ENCODE peak calls at places on chromosomes 5 and 9, in four cellular contexts. N, Q, B and T are unnamed samples. For H3K4me1, the result is how much of the 10 kb centered on the place peaks cover.

GRCh38 chr5:173529861-173530260 is 86.6 kb downstream of the BOD1 start:
- DNase-seq in N (no peak), B (no peak), Q (no peak), T (no peak)

GRCh38 chr9:96383165-96383939 is at the start of gene SLC35D2:
- DNase-seq in Q (peak), N (peak), B (peak), T (peak)

GRCh38 chr5:1089621-1090040 is 22.2 kb downstream of the SLC12A7 start:
- DNase-seq in B (no peak), N (no peak), Q (no peak), T (no peak)

GRCh38 chr9:136856078-136856474 is 3.9 kb downstream of the MAMDC4 start:
- DNase-seq in N (no peak), Q (peak), B (no peak), T (no peak)

GRCh38 chr5:35089688-35090314 is 42.1 kb upstream of the AGXT2 start:
- DNase-seq in Q (peak), B (peak), N (peak), T (peak)

GRCh38 chr5:73295447-73295846 is 122.5 kb downstream of the TMEM174 start:
- DNase-seq in N (no peak), Q (no peak), B (no peak), T (peak)

GRCh38 chr9:33506626-33507370 is 17.3 kb upstream of the ANKRD18B start:
- DNase-seq in Q (no peak), N (peak), B (peak), T (peak)

GRCh38 chr5:1832511-1833250 is 31.5 kb downstream of the NDUFS6 start:
- DNase-seq in N (no peak), B (no peak), Q (no peak), T (no peak)

GRCh38 chr9:130039504-130040147 is 3.4 kb downstream of the FNBP1 start:
- DNase-seq in Q (no peak), N (no peak), B (no peak), T (no peak)

GRCh38 chr9:93900971-93901861 is 53.9 kb downstream of the BARX1 start:
- DNase-seq in Q (peak), N (no peak), B (no peak), T (no peak)

GRCh38 chr9:87662808-87663528 is 63.0 kb upstream of the CTSL start:
- DNase-seq in B (peak), Q (peak), N (peak), T (peak)

GRCh38 chr9:16426716-16427115 is 443.8 kb downstream of the BNC2 start:
- DNase-seq in B (no peak), Q (no peak), N (peak), T (no peak)

GRCh38 chr5:37045703-37046102 is 169.1 kb downstream of the NIPBL start:
- DNase-seq in B (no peak), N (no peak), Q (no peak), T (no peak)

GRCh38 chr5:37112383-37112991 is 136.7 kb downstream of the CPLANE1 start:
- DNase-seq in B (no peak), N (peak), Q (no peak), T (no peak)

GRCh38 chr5:33228149-33228548 is 212.6 kb upstream of the TARS1 start:
- DNase-seq in Q (no peak), B (no peak), N (no peak), T (no peak)

GRCh38 chr9:37300620-37301368 is 121.7 kb upstream of the GRHPR start:
- DNase-seq in N (peak), B (peak), Q (no peak), T (peak)

GRCh38 chr5:126543660-126544059 is 51.4 kb downstream of the ALDH7A1 start:
- DNase-seq in Q (peak), N (no peak), B (no peak), T (no peak)

GRCh38 chr5:40198736-40199135 is 481.0 kb upstream of the PTGER4 start:
- DNase-seq in B (no peak), N (no peak), Q (no peak), T (no peak)

GRCh38 chr9:32782476-32783167 is 718 bp upstream of the TMEM215 start:
- DNase-seq in B (no peak), Q (peak), N (no peak), T (peak)

GRCh38 chr9:2780326-2780725 is 63.0 kb downstream of the KCNV2 start:
- DNase-seq in N (no peak), Q (no peak), B (no peak), T (no peak)

GRCh38 chr9:88692837-88693236 is 157.9 kb downstream of the NXNL2 start:
- DNase-seq in B (no peak), Q (no peak), N (no peak), T (no peak)

GRCh38 chr9:89845862-89846261 is 241.1 kb downstream of the GADD45G start:
- DNase-seq in N (no peak), B (no peak), Q (no peak), T (no peak)

GRCh38 chr9:98933890-98934289 is 9.8 kb upstream of the COL15A1 start:
- DNase-seq in B (no peak), Q (no peak), N (no peak), T (no peak)

GRCh38 chr5:180470966-180471582 is 23.1 kb upstream of the CNOT6 start:
- DNase-seq in Q (peak), B (peak), N (peak), T (peak)

GRCh38 chr9:126367646-126368419 is 41.2 kb downstream of the MVB12B start:
- DNase-seq in B (no peak), Q (no peak), N (no peak), T (no peak)

GRCh38 chr9:87959916-87960581 is 14.3 kb downstream of the CDK20 start:
- DNase-seq in Q (no peak), B (peak), N (peak), T (peak)

GRCh38 chr5:82512025-82512424 is 233.9 kb upstream of the RPS23 start:
- DNase-seq in B (no peak), Q (no peak), N (no peak), T (no peak)

GRCh38 chr5:172840077-172840777 is 6.2 kb downstream of the ERGIC1 start:
- DNase-seq in Q (no peak), N (no peak), B (no peak), T (no peak)

GRCh38 chr5:66848749-66849641 is 252.8 kb downstream of the MAST4 start:
- DNase-seq in B (peak), N (peak), Q (no peak), T (no peak)

GRCh38 chr9:87554976-87555375 is 57.3 kb downstream of the DAPK1 start:
- DNase-seq in Q (peak), B (no peak), N (no peak), T (no peak)

GRCh38 chr5:90483206-90483605 is 8.5 kb downstream of the POLR3G start:
- DNase-seq in B (no peak), Q (no peak), N (no peak), T (no peak)

GRCh38 chr5:88502179-88503064 is 233.8 kb upstream of the TMEM161B start:
- DNase-seq in Q (no peak), B (no peak), N (no peak), T (no peak)

GRCh38 chr9:129822825-129823162 is 1.1 kb downstream of the TOR1A start:
- DNase-seq in N (no peak), B (peak), Q (no peak), T (no peak)

GRCh38 chr9:125312411-125312810 is 50.8 kb downstream of the GAPVD1 start:
- DNase-seq in N (no peak), Q (no peak), B (no peak), T (no peak)

GRCh38 chr9:98488578-98489312 is 220.0 kb downstream of the GABBR2 start:
- DNase-seq in B (peak), N (peak), Q (no peak), T (peak)

GRCh38 chr9:912776-913175 is 63.7 kb upstream of the DMRT3 start:
- DNase-seq in B (no peak), N (no peak), Q (no peak), T (no peak)

GRCh38 chr9:903886-904285 is 62.4 kb downstream of the DMRT1 start:
- DNase-seq in Q (no peak), B (no peak), N (no peak), T (no peak)

GRCh38 chr9:911003-911402 is 65.5 kb upstream of the DMRT3 start:
- DNase-seq in Q (no peak), B (no peak), N (no peak), T (peak)

GRCh38 chr9:908806-909205 is 67.3 kb downstream of the DMRT1 start:
- DNase-seq in Q (peak), B (no peak), N (no peak), T (peak)
- H2BK15ac ChIP-seq in Q (no peak), B (no peak), N (no peak), T (no peak)

GRCh38 chr5:160418561-160419457 is at the start of gene SLU7:
- DNase-seq in B (peak), N (peak), Q (peak), T (peak)

GRCh38 chr5:160420331-160420610 is 1.4 kb upstream of the PTTG1 start:
- DNase-seq in B (no peak), Q (no peak), N (no peak), T (no peak)

GRCh38 chr5:160423025-160423554 is 1.4 kb downstream of the PTTG1 start:
- DNase-seq in Q (no peak), N (no peak), B (no peak), T (peak)

GRCh38 chr5:160421625-160422258 is at the start of gene PTTG1:
- DNase-seq in B (peak), N (peak), Q (peak), T (peak)

DNA sequence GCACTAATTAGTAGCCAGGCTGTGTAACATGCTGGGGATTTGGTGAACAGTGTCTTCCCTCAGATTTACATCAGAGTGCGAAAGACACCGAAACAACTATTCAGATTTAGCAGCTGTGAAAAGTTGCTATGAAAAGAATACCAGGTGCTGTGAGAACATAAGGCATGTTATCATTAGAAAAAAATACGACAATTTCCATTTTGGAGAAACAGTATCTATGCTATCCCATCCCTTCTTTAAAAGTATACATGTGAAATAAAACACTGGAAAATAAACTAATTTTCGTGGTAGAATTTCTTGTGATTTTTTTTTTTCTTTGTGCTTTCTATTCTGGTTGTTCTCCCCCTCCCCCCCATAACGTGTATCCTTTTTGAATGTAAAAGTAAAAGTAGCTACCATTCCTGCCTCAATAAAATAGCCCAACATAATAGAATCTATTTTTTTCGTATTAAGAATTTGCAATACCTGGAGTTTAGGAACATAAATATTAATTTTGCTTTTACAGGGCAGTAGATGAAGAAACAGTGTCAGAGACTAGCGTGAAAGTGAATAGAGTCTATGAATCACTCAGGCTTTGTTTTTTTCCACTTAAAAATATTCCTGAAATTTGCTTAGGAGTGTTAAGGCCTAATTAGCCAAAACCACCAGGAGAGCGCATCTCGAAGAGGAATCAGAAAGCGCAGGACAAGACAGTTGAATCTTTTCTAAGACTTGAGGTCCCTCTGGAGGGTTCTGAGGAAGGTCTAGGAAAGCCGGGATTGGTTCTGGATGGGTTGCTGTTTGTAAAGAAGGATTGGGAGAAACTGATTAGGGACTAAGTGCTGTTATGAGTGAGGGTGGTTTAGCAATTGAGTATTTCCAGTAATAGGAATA is 813 bp upstream of the SLU7 start:
- DNase-seq in B (no peak), Q (no peak), N (no peak), T (no peak)
- H3K4me1 ChIP-seq in B (under half), Q (under half), N (under half), T (under half)

DNA sequence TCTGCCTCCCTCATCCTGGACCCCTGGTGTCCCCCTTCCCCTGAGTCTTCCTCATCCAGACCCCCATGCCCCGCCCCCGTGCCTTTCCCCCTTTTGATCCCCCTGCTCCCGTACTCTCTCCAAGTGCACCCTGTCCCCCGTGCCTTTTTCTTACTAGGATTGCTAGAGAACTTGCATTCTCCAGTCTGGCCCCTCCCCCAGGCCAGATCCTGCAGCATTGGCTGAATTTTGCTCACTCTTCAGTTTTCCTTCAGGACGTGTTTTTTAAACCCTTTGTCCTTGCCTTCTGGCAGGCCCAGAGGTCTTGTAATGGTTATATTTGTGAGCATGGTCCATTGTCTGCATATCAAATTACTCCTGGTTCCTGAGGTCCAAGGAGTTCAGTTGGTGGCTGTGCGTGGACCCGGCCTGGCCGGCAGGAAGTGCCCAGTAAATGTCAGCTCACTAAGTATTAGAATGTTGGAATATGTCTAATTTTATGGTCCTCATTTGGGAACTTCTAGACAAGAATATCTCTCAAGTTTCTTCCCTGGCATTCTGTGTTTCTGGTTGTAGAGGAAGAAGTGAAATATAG is 617 bp downstream of the TBC1D13 start:
- DNase-seq in Q (no peak), N (no peak), B (peak), T (peak)
- H2BK15ac ChIP-seq in Q (no peak), N (no peak), B (no peak), T (no peak)

GRCh38 chr9:135670721-135671590 is 7.8 kb downstream of the LCN9 start:
- DNase-seq in N (no peak), Q (no peak), B (no peak), T (no peak)

GRCh38 chr9:135666534-135667402 is 3.7 kb downstream of the LCN9 start:
- DNase-seq in N (no peak), B (no peak), Q (no peak), T (no peak)

GRCh38 chr9:135671591-135672041 is 8.5 kb downstream of the LCN9 start:
- DNase-seq in N (no peak), B (no peak), Q (peak), T (peak)

GRCh38 chr9:135665795-135666189 is 2.7 kb downstream of the LCN9 start:
- DNase-seq in B (no peak), N (no peak), Q (no peak), T (peak)

GRCh38 chr9:135669616-135670285 is 6.6 kb downstream of the LCN9 start:
- DNase-seq in N (no peak), B (no peak), Q (no peak), T (no peak)
- H3K4me1 ChIP-seq in N (under half), B (under half), Q (under half), T (under half)

GRCh38 chr9:134208981-134209725 is 44.8 kb upstream of the RNU6ATAC start:
- DNase-seq in Q (no peak), N (no peak), B (no peak), T (no peak)
- H2BK15ac ChIP-seq in Q (no peak), N (peak), B (no peak), T (no peak)

GRCh38 chr5:151068189-151068570 is 12.7 kb downstream of the TNIP1 start:
- DNase-seq in N (peak), B (peak), Q (no peak), T (no peak)
- H3K4me1 ChIP-seq in N (under half), B (half or more), Q (under half), T (under half)

GRCh38 chr9:35669331-35670145 is 4.2 kb upstream of the CA9 start:
- DNase-seq in N (peak), Q (no peak), B (peak), T (no peak)

GRCh38 chr9:35675204-35675603 is 1.5 kb downstream of the CA9 start:
- DNase-seq in Q (peak), N (no peak), B (no peak), T (peak)

GRCh38 chr9:35673132-35673997 is at the start of gene CA9:
- DNase-seq in Q (no peak), B (no peak), N (no peak), T (no peak)

GRCh38 chr9:35675732-35676392 is 2.1 kb downstream of the CA9 start:
- DNase-seq in N (no peak), Q (peak), B (no peak), T (peak)

DNA sequence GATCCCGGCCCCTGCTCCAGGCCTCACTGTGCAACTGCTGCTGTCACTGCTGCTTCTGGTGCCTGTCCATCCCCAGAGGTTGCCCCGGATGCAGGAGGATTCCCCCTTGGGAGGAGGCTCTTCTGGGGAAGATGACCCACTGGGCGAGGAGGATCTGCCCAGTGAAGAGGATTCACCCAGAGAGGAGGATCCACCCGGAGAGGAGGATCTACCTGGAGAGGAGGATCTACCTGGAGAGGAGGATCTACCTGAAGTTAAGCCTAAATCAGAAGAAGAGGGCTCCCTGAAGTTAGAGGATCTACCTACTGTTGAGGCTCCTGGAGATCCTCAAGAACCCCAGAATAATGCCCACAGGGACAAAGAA is 252 bp downstream of the CA9 start:
- DNase-seq in B (no peak), N (no peak), Q (no peak), T (no peak)
- H2BK15ac ChIP-seq in B (no peak), N (peak), Q (peak), T (no peak)